ENCODE peak calls at places on chromosomes 3 and 15, in ten cellular contexts. I, N, T, P, A, E, B, G, D and F are unnamed samples.

GRCh38 chr3:89332311-89333159 is 225.1 kb downstream of the EPHA3 start:
- DNase-seq in I (no peak), N (no peak), T (no peak), P (no peak), A (no peak), E (no peak), B (no peak), G (no peak), D (no peak), F (no peak)

GRCh38 chr15:84658080-84658787 is at the start of gene NMB:
- DNase-seq in I (peak; percentile 93), N (peak; percentile 65), T (peak; percentile 63), P (peak; percentile 73), A (peak; percentile 88), E (peak; percentile 62), B (peak; percentile 85), G (peak; percentile 72), D (peak; percentile 95), F (peak; percentile 87)

GRCh38 chr3:64223809-64224570 is 1.3 kb downstream of the PRICKLE2 start:
- DNase-seq in I (no peak), N (no peak), T (no peak), P (no peak), A (no peak), E (peak; percentile 68), B (no peak), G (no peak), D (no peak), F (no peak)

GRCh38 chr3:184740509-184741258 is 28.8 kb upstream of the MAGEF1 start:
- DNase-seq in I (no peak), N (no peak), T (no peak), P (no peak), A (peak; percentile 11), E (peak; percentile 37), B (peak; percentile 28), G (no peak), D (no peak), F (peak; percentile 45)

GRCh38 chr3:9116351-9116750 is 133.1 kb downstream of the SRGAP3 start:
- DNase-seq in I (no peak), N (no peak), T (no peak), P (no peak), A (no peak), E (no peak), B (no peak), G (no peak), D (no peak), F (no peak)

GRCh38 chr3:100634493-100635272 is 25.3 kb downstream of the ADGRG7 start:
- DNase-seq in I (no peak), N (no peak), T (no peak), P (peak; percentile 34), A (peak; percentile 49), E (peak; percentile 43), B (no peak), G (no peak), D (peak; percentile 23), F (no peak)

GRCh38 chr3:120496278-120496975 is 45.6 kb upstream of the FSTL1 start:
- DNase-seq in I (no peak), N (no peak), T (no peak), P (no peak), A (no peak), E (peak; percentile 72), B (no peak), G (no peak), D (no peak), F (peak; percentile 61)

GRCh38 chr3:141125351-141125750 is 74.2 kb downstream of the SPSB4 start:
- DNase-seq in I (no peak), N (no peak), T (no peak), P (no peak), A (no peak), E (no peak), B (no peak), G (no peak), D (no peak), F (no peak)

GRCh38 chr15:63945838-63946298 is 100.4 kb downstream of the DAPK2 start:
- DNase-seq in I (no peak), N (no peak), T (no peak), P (no peak), A (no peak), E (no peak), B (no peak), G (no peak), D (no peak), F (no peak)

GRCh38 chr3:154195620-154196366 is 74.6 kb downstream of the ARHGEF26 start:
- DNase-seq in I (no peak), N (no peak), T (no peak), P (no peak), A (no peak), E (no peak), B (no peak), G (no peak), D (no peak), F (no peak)

GRCh38 chr3:197748597-197749314 is 927 bp upstream of the FYTTD1 start:
- DNase-seq in I (no peak), N (no peak), T (no peak), P (no peak), A (no peak), E (peak; percentile 15), B (no peak), G (no peak), D (no peak), F (peak; percentile 48)

GRCh38 chr3:133460809-133461208 is 61.0 kb downstream of the BFSP2 start:
- DNase-seq in I (no peak), N (no peak), T (no peak), P (no peak), A (no peak), E (no peak), B (no peak), G (no peak), D (no peak), F (no peak)

GRCh38 chr3:52280046-52280445 is 1.6 kb upstream of the WDR82 start:
- DNase-seq in I (no peak), N (no peak), T (no peak), P (peak; percentile 60), A (no peak), E (peak; percentile 51), B (no peak), G (no peak), D (no peak), F (no peak)

GRCh38 chr3:74614133-74614967 is at the start of gene CNTN3:
- DNase-seq in I (no peak), N (no peak), T (no peak), P (peak; percentile 6), A (peak; percentile 37), E (peak; percentile 49), B (no peak), G (no peak), D (peak; percentile 80), F (peak; percentile 38)

GRCh38 chr3:156412600-156412999 is 142.3 kb downstream of the SSR3 start:
- DNase-seq in I (no peak), N (no peak), T (no peak), P (no peak), A (no peak), E (no peak), B (no peak), G (no peak), D (no peak), F (no peak)

GRCh38 chr3:197168606-197169005 is 129.8 kb downstream of the DLG1 start:
- DNase-seq in I (no peak), N (no peak), T (no peak), P (no peak), A (no peak), E (peak; percentile 69), B (no peak), G (no peak), D (no peak), F (no peak)

GRCh38 chr15:101464246-101464998 is 25.1 kb downstream of the PCSK6 start:
- DNase-seq in I (no peak), N (no peak), T (no peak), P (no peak), A (no peak), E (no peak), B (no peak), G (no peak), D (no peak), F (no peak)

GRCh38 chr3:179852117-179852886 is 184.4 kb downstream of the PEX5L start:
- DNase-seq in I (no peak), N (no peak), T (no peak), P (no peak), A (no peak), E (peak; percentile 50), B (no peak), G (no peak), D (no peak), F (peak; percentile 27)

GRCh38 chr3:141354517-141354916 is 13.8 kb upstream of the ZBTB38 start:
- DNase-seq in I (no peak), N (no peak), T (no peak), P (no peak), A (no peak), E (no peak), B (no peak), G (no peak), D (no peak), F (no peak)

GRCh38 chr15:62726461-62726860 is 316.1 kb upstream of the TPM1 start:
- DNase-seq in I (no peak), N (no peak), T (no peak), P (peak; percentile 41), A (no peak), E (no peak), B (no peak), G (no peak), D (no peak), F (no peak)

GRCh38 chr15:57353317-57353804 is 22.9 kb upstream of the CGNL1 start:
- DNase-seq in I (no peak), N (no peak), T (no peak), P (no peak), A (no peak), E (peak; percentile 72), B (no peak), G (no peak), D (no peak), F (no peak)

GRCh38 chr3:138812806-138813205 is 21.9 kb downstream of the PIK3CB start:
- DNase-seq in I (no peak), N (no peak), T (no peak), P (no peak), A (no peak), E (peak; percentile 68), B (no peak), G (no peak), D (no peak), F (no peak)

GRCh38 chr15:90730290-90730689 is 13.1 kb downstream of the BLM start:
- DNase-seq in I (no peak), N (no peak), T (no peak), P (no peak), A (peak; percentile 43), E (no peak), B (no peak), G (no peak), D (no peak), F (no peak)